ENCODE peak calls at places on chromosomes 7 and 10, in ten cellular contexts. G is GM19239, B is HTR-8/SVneo, P is cardiac fibroblast, I is NCI-H69, M is ovary, E is NCI-H1105, V is HCT116, J is left cardiac atrium, R is AG04450. C is an unnamed sample.

GRCh38 chr7:127905491-127906330 is 125.5 kb downstream of the LRRC4 start:
- DNase-seq in G (no peak), B (no peak), P (no peak), I (peak; percentile 51), M (no peak), E (no peak), V (no peak), J (no peak), R (no peak), C (no peak)

GRCh38 chr7:157495594-157495993 is 158.8 kb downstream of the DNAJB6 start:
- DNase-seq in G (no peak), B (no peak), P (no peak), I (no peak), M (no peak), E (no peak), V (no peak), J (no peak), R (no peak), C (no peak)

GRCh38 chr7:112157072-112157471 is 49.1 kb downstream of the DOCK4 start:
- DNase-seq in G (no peak), B (no peak), P (peak; percentile 85), I (peak; percentile 89), M (no peak), E (no peak), V (no peak), J (no peak), R (no peak), C (no peak)

GRCh38 chr10:80684217-80684616 is 146.5 kb downstream of the SH2D4B start:
- DNase-seq in G (no peak), B (no peak), P (peak; percentile 28), I (no peak), M (no peak), E (no peak), V (peak; percentile 70), J (no peak), R (no peak), C (peak; percentile 81)

GRCh38 chr7:33373195-33373594 is 243.8 kb downstream of the BBS9 start:
- DNase-seq in G (no peak), B (no peak), P (no peak), I (no peak), M (no peak), E (no peak), V (no peak), J (no peak), R (no peak), C (no peak)

GRCh38 chr7:112416127-112416526 is 34.1 kb upstream of the IFRD1 start:
- DNase-seq in G (no peak), B (no peak), P (peak; percentile 54), I (no peak), M (no peak), E (no peak), V (no peak), J (no peak), R (no peak), C (no peak)

GRCh38 chr7:12475362-12476063 is 71.8 kb upstream of the VWDE start:
- DNase-seq in G (no peak), B (peak; percentile 24), P (peak; percentile 85), I (peak; percentile 80), M (no peak), E (no peak), V (peak; percentile 23), J (no peak), R (no peak), C (no peak)

GRCh38 chr10:45592432-45592831 is 80.1 kb downstream of the ZFAND4 start:
- DNase-seq in G (no peak), B (no peak), P (no peak), I (no peak), M (no peak), E (no peak), V (no peak), J (no peak), R (no peak), C (no peak)

GRCh38 chr7:81150951-81151361 is 232.1 kb upstream of the SEMA3C start:
- DNase-seq in G (no peak), B (no peak), P (peak; percentile 11), I (peak; percentile 83), M (no peak), E (no peak), V (no peak), J (peak; percentile 26), R (no peak), C (peak; percentile 12)

GRCh38 chr10:3850999-3851937 is 66.3 kb upstream of the KLF6 start:
- DNase-seq in G (no peak), B (no peak), P (peak; percentile 78), I (peak; percentile 51), M (no peak), E (no peak), V (peak; percentile 43), J (no peak), R (peak; percentile 52), C (no peak)

GRCh38 chr7:41996381-41997035 is 240.5 kb downstream of the GLI3 start:
- DNase-seq in G (no peak), B (peak; percentile 53), P (peak; percentile 67), I (no peak), M (no peak), E (no peak), V (no peak), J (no peak), R (peak; percentile 44), C (no peak)

GRCh38 chr7:100801833-100802568 is 25.3 kb downstream of the EPHB4 start:
- DNase-seq in G (no peak), B (peak; percentile 89), P (peak; percentile 82), I (peak; percentile 95), M (peak; percentile 87), E (peak; percentile 90), V (no peak), J (peak; percentile 59), R (peak; percentile 49), C (no peak)

GRCh38 chr7:10401793-10402192 is 571.9 kb upstream of the PHF14 start:
- DNase-seq in G (no peak), B (no peak), P (no peak), I (no peak), M (no peak), E (no peak), V (no peak), J (no peak), R (no peak), C (no peak)

GRCh38 chr7:930975-931758 is 23.3 kb downstream of the ADAP1 start:
- DNase-seq in G (no peak), B (no peak), P (no peak), I (no peak), M (peak; percentile 23), E (no peak), V (no peak), J (peak; percentile 18), R (no peak), C (no peak)

GRCh38 chr7:825386-825785 is 6.9 kb upstream of the SUN1 start:
- DNase-seq in G (no peak), B (no peak), P (peak; percentile 44), I (no peak), M (no peak), E (no peak), V (no peak), J (no peak), R (no peak), C (no peak)

GRCh38 chr10:62224606-62225005 is 44.0 kb downstream of the RTKN2 start:
- DNase-seq in G (no peak), B (peak; percentile 33), P (peak; percentile 54), I (no peak), M (no peak), E (no peak), V (no peak), J (no peak), R (no peak), C (no peak)

GRCh38 chr7:68314208-68314607 is 1284.1 kb upstream of the AUTS2 start:
- DNase-seq in G (no peak), B (no peak), P (no peak), I (peak; percentile 43), M (no peak), E (no peak), V (no peak), J (no peak), R (no peak), C (no peak)

GRCh38 chr10:100970914-100971811 is 1.9 kb downstream of the SEMA4G start:
- DNase-seq in G (no peak), B (no peak), P (no peak), I (peak; percentile 2), M (no peak), E (no peak), V (no peak), J (no peak), R (no peak), C (no peak)

GRCh38 chr10:101464518-101465085 is 110.6 kb downstream of the BTRC start:
- DNase-seq in G (no peak), B (no peak), P (no peak), I (peak; percentile 55), M (no peak), E (no peak), V (no peak), J (no peak), R (no peak), C (peak; percentile 77)